ENCODE peak calls at places on chromosome 13, in nine cellular contexts. K is hippocampal formation; L is hepatocyte; F is stimulated activated CD8-positive, alpha-beta memory T cell treated with anti-CD3 and anti-CD28 coated beads, Interleukin-15, amount 100 ng/mL, for 24 hours; W is GF-D8; E is HEK293T; U is A549; T is HT-29; C is fibroblast of pulmonary artery. P is an unnamed sample.

GRCh38 chr13:113747291-113747833 is 11.7 kb upstream of the TMEM255B start:
- DNase-seq in K (no peak), L (no peak), F (no peak), W (no peak), E (no peak), U (no peak), T (no peak), C (no peak), P (no peak)

GRCh38 chr13:112748947-112749346 is 59.1 kb downstream of the ATP11A start:
- DNase-seq in K (peak; percentile 57), L (no peak), F (no peak), W (no peak), E (no peak), U (no peak), T (no peak), C (no peak), P (no peak)

GRCh38 chr13:109331898-109332297 is 454.5 kb downstream of the IRS2 start:
- DNase-seq in K (no peak), L (peak; percentile 78), F (no peak), W (no peak), E (no peak), U (no peak), T (peak; percentile 23), C (peak; percentile 77), P (no peak)

GRCh38 chr13:47413112-47413511 is 516.3 kb upstream of the HTR2A start:
- DNase-seq in K (no peak), L (no peak), F (no peak), W (no peak), E (no peak), U (no peak), T (no peak), C (no peak), P (no peak)

GRCh38 chr13:77207943-77208342 is 119.0 kb downstream of the MYCBP2 start:
- DNase-seq in K (no peak), L (no peak), F (no peak), W (no peak), E (no peak), U (no peak), T (no peak), C (peak; percentile 36), P (no peak)

GRCh38 chr13:91955546-91956355 is 557.3 kb downstream of the GPC5 start:
- DNase-seq in K (no peak), L (no peak), F (no peak), W (no peak), E (no peak), U (no peak), T (no peak), C (no peak), P (no peak)

GRCh38 chr13:29497137-29497654 is 98.3 kb downstream of the SLC7A1 start:
- DNase-seq in K (no peak), L (no peak), F (no peak), W (no peak), E (no peak), U (no peak), T (no peak), C (peak; percentile 85), P (peak; percentile 71)

GRCh38 chr13:21343659-21344058 is 115.4 kb downstream of the ZDHHC20 start:
- DNase-seq in K (no peak), L (no peak), F (no peak), W (no peak), E (no peak), U (no peak), T (no peak), C (no peak), P (no peak)

GRCh38 chr13:104534847-104535246 is 1468.6 kb upstream of the SLC10A2 start:
- DNase-seq in K (no peak), L (no peak), F (no peak), W (no peak), E (peak; percentile 2), U (peak; percentile 21), T (no peak), C (no peak), P (no peak)

GRCh38 chr13:29583073-29583785 is 12.3 kb downstream of the SLC7A1 start:
- DNase-seq in K (no peak), L (no peak), F (no peak), W (no peak), E (no peak), U (peak; percentile 4), T (no peak), C (no peak), P (no peak)

GRCh38 chr13:49540552-49540951 is 44.8 kb downstream of the PHF11 start:
- DNase-seq in K (no peak), L (no peak), F (no peak), W (no peak), E (no peak), U (no peak), T (no peak), C (peak; percentile 79), P (no peak)

GRCh38 chr13:104006625-104007061 is 940.4 kb upstream of the SLC10A2 start:
- DNase-seq in K (no peak), L (no peak), F (no peak), W (no peak), E (no peak), U (no peak), T (no peak), C (peak; percentile 45), P (no peak)